ENCODE peak calls at places on chromosomes 5 and 9, in six cellular contexts. One of them, this sample, is unnamed.
A peak's percentile ranks its signal among the peaks of the same experiment; 100 is the strongest.

GRCh38 chr5:57041570-57041969 is 89.6 kb upstream of the MIER3 start:
- DNase-seq in AG04450: no peak
- DNase-seq in hepatocyte: no peak
- DNase-seq in foreskin fibroblast: no peak
- DNase-seq in tibial artery: no peak
- DNase-seq in HCT116: no peak
- DNase-seq in this sample: no peak

GRCh38 chr5:177600458-177601018 is 606 bp downstream of the B4GALT7 start:
- DNase-seq in tibial artery: no peak
- DNase-seq in HCT116: no peak
- DNase-seq in hepatocyte: no peak
- DNase-seq in foreskin fibroblast: no peak
- DNase-seq in AG04450: no peak
- DNase-seq in this sample: no peak

GRCh38 chr9:133089271-133089671 is 27.5 kb downstream of the CEL start:
- DNase-seq in hepatocyte: no peak
- DNase-seq in tibial artery: peak; percentile 15
- DNase-seq in foreskin fibroblast: no peak
- DNase-seq in AG04450: no peak
- DNase-seq in HCT116: no peak
- DNase-seq in this sample: no peak

GRCh38 chr5:135881244-135881643 is 14.4 kb downstream of the IL9 start:
- DNase-seq in hepatocyte: no peak
- DNase-seq in tibial artery: no peak
- DNase-seq in AG04450: no peak
- DNase-seq in HCT116: no peak
- DNase-seq in foreskin fibroblast: no peak
- DNase-seq in this sample: no peak

GRCh38 chr9:90038778-90039177 is 434.0 kb downstream of the GADD45G start:
- DNase-seq in foreskin fibroblast: no peak
- DNase-seq in hepatocyte: no peak
- DNase-seq in HCT116: no peak
- DNase-seq in AG04450: no peak
- DNase-seq in tibial artery: no peak
- DNase-seq in this sample: no peak

GRCh38 chr9:91898451-91899433 is 51.3 kb downstream of the ROR2 start:
- DNase-seq in hepatocyte: peak; percentile 58
- DNase-seq in foreskin fibroblast: no peak
- DNase-seq in tibial artery: no peak
- DNase-seq in HCT116: no peak
- DNase-seq in AG04450: no peak
- DNase-seq in this sample: no peak

GRCh38 chr5:162785673-162786072 is 651.7 kb upstream of the CCNG1 start:
- DNase-seq in tibial artery: no peak
- DNase-seq in HCT116: no peak
- DNase-seq in foreskin fibroblast: no peak
- DNase-seq in hepatocyte: no peak
- DNase-seq in AG04450: no peak
- DNase-seq in this sample: no peak

GRCh38 chr9:29830815-29831214 is 2257.5 kb upstream of the C9orf72 start:
- DNase-seq in AG04450: no peak
- DNase-seq in foreskin fibroblast: no peak
- DNase-seq in HCT116: peak; percentile 24
- DNase-seq in tibial artery: no peak
- DNase-seq in hepatocyte: peak; percentile 72
- DNase-seq in this sample: no peak

GRCh38 chr5:88190106-88190834 is 78.4 kb downstream of the TMEM161B start:
- DNase-seq in hepatocyte: no peak
- DNase-seq in tibial artery: no peak
- DNase-seq in foreskin fibroblast: no peak
- DNase-seq in HCT116: no peak
- DNase-seq in AG04450: no peak
- DNase-seq in this sample: no peak

GRCh38 chr9:133894377-133895321 is 97.5 kb downstream of the VAV2 start:
- DNase-seq in hepatocyte: no peak
- DNase-seq in AG04450: no peak
- DNase-seq in foreskin fibroblast: no peak
- DNase-seq in HCT116: no peak
- DNase-seq in tibial artery: no peak
- DNase-seq in this sample: no peak

GRCh38 chr9:15277400-15278137 is 29.4 kb downstream of the TTC39B start:
- DNase-seq in foreskin fibroblast: no peak
- DNase-seq in HCT116: peak; percentile 4
- DNase-seq in hepatocyte: no peak
- DNase-seq in tibial artery: no peak
- DNase-seq in AG04450: no peak
- DNase-seq in this sample: no peak

GRCh38 chr9:6014668-6015270 is 655 bp downstream of the RANBP6 start:
- DNase-seq in HCT116: peak; percentile 7
- DNase-seq in hepatocyte: peak; percentile 62
- DNase-seq in foreskin fibroblast: peak; percentile 56
- DNase-seq in tibial artery: no peak
- DNase-seq in AG04450: no peak
- DNase-seq in this sample: no peak

GRCh38 chr5:82421119-82421518 is 143.0 kb upstream of the RPS23 start:
- DNase-seq in tibial artery: no peak
- DNase-seq in foreskin fibroblast: peak; percentile 85
- DNase-seq in hepatocyte: no peak
- DNase-seq in HCT116: peak; percentile 69
- DNase-seq in AG04450: peak; percentile 61
- DNase-seq in this sample: no peak

GRCh38 chr5:96070625-96071246 is 109.1 kb upstream of the ELL2 start:
- DNase-seq in tibial artery: no peak
- DNase-seq in hepatocyte: no peak
- DNase-seq in AG04450: no peak
- DNase-seq in foreskin fibroblast: no peak
- DNase-seq in HCT116: no peak
- DNase-seq in this sample: no peak

GRCh38 chr9:26856413-26857032 is 36.1 kb downstream of the CAAP1 start:
- DNase-seq in AG04450: no peak
- DNase-seq in foreskin fibroblast: peak; percentile 4
- DNase-seq in HCT116: peak; percentile 56
- DNase-seq in hepatocyte: peak; percentile 61
- DNase-seq in tibial artery: no peak
- DNase-seq in this sample: no peak

GRCh38 chr5:39373797-39374196 is 9.5 kb upstream of the C9 start:
- DNase-seq in foreskin fibroblast: no peak
- DNase-seq in hepatocyte: no peak
- DNase-seq in AG04450: no peak
- DNase-seq in tibial artery: no peak
- DNase-seq in HCT116: no peak
- DNase-seq in this sample: no peak

GRCh38 chr5:171272996-171273970 is 35.8 kb upstream of the TLX3 start:
- DNase-seq in hepatocyte: peak; percentile 23
- DNase-seq in AG04450: no peak
- DNase-seq in foreskin fibroblast: no peak
- DNase-seq in HCT116: peak; percentile 44
- DNase-seq in tibial artery: no peak
- DNase-seq in this sample: no peak

GRCh38 chr9:6616976-6617375 is 28.6 kb downstream of the GLDC start:
- DNase-seq in HCT116: no peak
- DNase-seq in foreskin fibroblast: no peak
- DNase-seq in AG04450: no peak
- DNase-seq in hepatocyte: no peak
- DNase-seq in tibial artery: no peak
- DNase-seq in this sample: no peak

GRCh38 chr5:76601470-76601869 is 21.7 kb downstream of the F2RL2 start:
- DNase-seq in hepatocyte: peak; percentile 77
- DNase-seq in AG04450: peak; percentile 45
- DNase-seq in HCT116: peak; percentile 48
- DNase-seq in foreskin fibroblast: peak; percentile 54
- DNase-seq in tibial artery: no peak
- DNase-seq in this sample: no peak

GRCh38 chr5:72324186-72324825 is 4.1 kb downstream of the PTCD2 start:
- DNase-seq in tibial artery: no peak
- DNase-seq in HCT116: no peak
- DNase-seq in AG04450: no peak
- DNase-seq in hepatocyte: no peak
- DNase-seq in foreskin fibroblast: no peak
- DNase-seq in this sample: no peak

GRCh38 chr5:34563951-34564705 is 92.0 kb upstream of the RAI14 start:
- DNase-seq in AG04450: no peak
- DNase-seq in foreskin fibroblast: peak; percentile 71
- DNase-seq in hepatocyte: no peak
- DNase-seq in HCT116: no peak
- DNase-seq in tibial artery: peak; percentile 67
- DNase-seq in this sample: no peak

GRCh38 chr5:120465281-120465961 is 1.3 kb downstream of the PRR16 start:
- DNase-seq in tibial artery: peak; percentile 75
- DNase-seq in hepatocyte: peak; percentile 58
- DNase-seq in AG04450: no peak
- DNase-seq in foreskin fibroblast: peak; percentile 68
- DNase-seq in HCT116: no peak
- DNase-seq in this sample: no peak

GRCh38 chr5:170333161-170333909 is 35.8 kb upstream of the LCP2 start:
- DNase-seq in AG04450: no peak
- DNase-seq in tibial artery: no peak
- DNase-seq in HCT116: no peak
- DNase-seq in foreskin fibroblast: no peak
- DNase-seq in hepatocyte: no peak
- DNase-seq in this sample: no peak

GRCh38 chr5:6632324-6632930 is 417 bp downstream of the NSUN2 start:
- DNase-seq in HCT116: no peak
- DNase-seq in foreskin fibroblast: no peak
- DNase-seq in AG04450: no peak
- DNase-seq in tibial artery: peak; percentile 69
- DNase-seq in hepatocyte: no peak
- DNase-seq in this sample: no peak
- TF ChIP-seq CTCF in HCT116: peak; percentile 17
- TF ChIP-seq CTCF in foreskin fibroblast: peak; percentile 2
- TF ChIP-seq CTCF in AG04450: peak; percentile 16
- TF ChIP-seq CTCF in tibial artery: peak; percentile 10
- TF ChIP-seq CTCF in hepatocyte: peak; percentile 4
- TF ChIP-seq CTCF in this sample: no peak

GRCh38 chr5:152723482-152723881 is 318.4 kb upstream of the NMUR2 start:
- DNase-seq in AG04450: no peak
- DNase-seq in hepatocyte: no peak
- DNase-seq in foreskin fibroblast: no peak
- DNase-seq in HCT116: no peak
- DNase-seq in tibial artery: no peak
- DNase-seq in this sample: no peak
- TF ChIP-seq CTCF in AG04450: no peak
- TF ChIP-seq CTCF in hepatocyte: no peak
- TF ChIP-seq CTCF in foreskin fibroblast: no peak
- TF ChIP-seq CTCF in HCT116: peak; percentile 16
- TF ChIP-seq CTCF in tibial artery: no peak
- TF ChIP-seq CTCF in this sample: no peak

GRCh38 chr9:82903503-82903902 is 159.4 kb downstream of the RASEF start:
- DNase-seq in AG04450: no peak
- DNase-seq in HCT116: no peak
- DNase-seq in hepatocyte: no peak
- DNase-seq in tibial artery: no peak
- DNase-seq in foreskin fibroblast: no peak
- DNase-seq in this sample: no peak
- TF ChIP-seq CTCF in AG04450: peak; percentile 24
- TF ChIP-seq CTCF in HCT116: peak; percentile 17
- TF ChIP-seq CTCF in hepatocyte: peak; percentile 7
- TF ChIP-seq CTCF in tibial artery: no peak
- TF ChIP-seq CTCF in foreskin fibroblast: no peak
- TF ChIP-seq CTCF in this sample: no peak

GRCh38 chr5:12614608-12615007 is 710.4 kb upstream of the CTNND2 start:
- DNase-seq in hepatocyte: no peak
- DNase-seq in HCT116: no peak
- DNase-seq in tibial artery: no peak
- DNase-seq in foreskin fibroblast: no peak
- DNase-seq in AG04450: no peak
- DNase-seq in this sample: no peak

GRCh38 chr5:12611132-12611531 is 706.9 kb upstream of the CTNND2 start:
- DNase-seq in foreskin fibroblast: no peak
- DNase-seq in hepatocyte: no peak
- DNase-seq in tibial artery: no peak
- DNase-seq in AG04450: no peak
- DNase-seq in HCT116: no peak
- DNase-seq in this sample: no peak

GRCh38 chr5:12615141-12615820 is 711.0 kb upstream of the CTNND2 start:
- DNase-seq in AG04450: no peak
- DNase-seq in HCT116: no peak
- DNase-seq in tibial artery: no peak
- DNase-seq in foreskin fibroblast: no peak
- DNase-seq in hepatocyte: no peak
- DNase-seq in this sample: no peak

GRCh38 chr5:12616093-12616492 is 711.8 kb upstream of the CTNND2 start:
- DNase-seq in foreskin fibroblast: no peak
- DNase-seq in tibial artery: no peak
- DNase-seq in AG04450: no peak
- DNase-seq in HCT116: no peak
- DNase-seq in hepatocyte: no peak
- DNase-seq in this sample: no peak
- TF ChIP-seq CTCF in foreskin fibroblast: no peak
- TF ChIP-seq CTCF in tibial artery: no peak
- TF ChIP-seq CTCF in AG04450: no peak
- TF ChIP-seq CTCF in HCT116: no peak
- TF ChIP-seq CTCF in hepatocyte: no peak
- TF ChIP-seq CTCF in this sample: no peak

GRCh38 chr5:142915038-142915437 is 144.9 kb downstream of the ARHGAP26 start:
- DNase-seq in hepatocyte: no peak
- DNase-seq in HCT116: no peak
- DNase-seq in tibial artery: no peak
- DNase-seq in foreskin fibroblast: no peak
- DNase-seq in AG04450: no peak
- DNase-seq in this sample: no peak

GRCh38 chr5:142913728-142914338 is 143.7 kb downstream of the ARHGAP26 start:
- DNase-seq in AG04450: no peak
- DNase-seq in hepatocyte: no peak
- DNase-seq in foreskin fibroblast: no peak
- DNase-seq in tibial artery: no peak
- DNase-seq in HCT116: no peak
- DNase-seq in this sample: no peak

GRCh38 chr5:142911775-142912174 is 141.6 kb downstream of the ARHGAP26 start:
- DNase-seq in tibial artery: no peak
- DNase-seq in HCT116: no peak
- DNase-seq in foreskin fibroblast: no peak
- DNase-seq in hepatocyte: no peak
- DNase-seq in AG04450: no peak
- DNase-seq in this sample: no peak

GRCh38 chr5:142918959-142919635 is 148.9 kb downstream of the ARHGAP26 start:
- DNase-seq in HCT116: no peak
- DNase-seq in hepatocyte: no peak
- DNase-seq in AG04450: no peak
- DNase-seq in foreskin fibroblast: no peak
- DNase-seq in tibial artery: no peak
- DNase-seq in this sample: no peak

GRCh38 chr5:142915840-142916424 is 145.8 kb downstream of the ARHGAP26 start:
- DNase-seq in hepatocyte: peak; percentile 64
- DNase-seq in foreskin fibroblast: no peak
- DNase-seq in tibial artery: no peak
- DNase-seq in AG04450: no peak
- DNase-seq in HCT116: no peak
- DNase-seq in this sample: no peak
- TF ChIP-seq CTCF in hepatocyte: peak; percentile 58
- TF ChIP-seq CTCF in foreskin fibroblast: peak; percentile 72
- TF ChIP-seq CTCF in tibial artery: no peak
- TF ChIP-seq CTCF in AG04450: peak; percentile 76
- TF ChIP-seq CTCF in HCT116: peak; percentile 73
- TF ChIP-seq CTCF in this sample: no peak